ENCODE peak calls at places on chromosomes 13 and 19, in eight cellular contexts. S is astrocyte, U is left ventricle myocardium inferior, R is tibial artery, I is HCT116, E is left lung, H is adrenal gland, L is breast epithelium. Y is an unnamed sample.

GRCh38 chr13:101449971-101450748 is 2.3 kb upstream of the ITGBL1 start:
- DNase-seq in L (peak; percentile 32), E (no peak), U (no peak), R (no peak), I (peak; percentile 42), H (no peak), S (peak; percentile 95), Y (no peak)

GRCh38 chr19:31214086-31214485 is 135.2 kb downstream of the TSHZ3 start:
- DNase-seq in R (peak; percentile 67), E (peak; percentile 75), U (peak; percentile 19), I (no peak), H (peak; percentile 70), L (peak; percentile 94), S (peak; percentile 100), Y (no peak)

GRCh38 chr19:56270676-56271075 is 1.9 kb upstream of the EDDM13 start:
- DNase-seq in H (peak; percentile 62), S (no peak), U (no peak), E (peak; percentile 39), I (no peak), L (no peak), R (no peak), Y (no peak)

GRCh38 chr19:55460670-55461258 is 678 bp downstream of the ISOC2 start:
- DNase-seq in I (no peak), E (peak; percentile 83), L (peak; percentile 77), S (peak; percentile 69), H (peak; percentile 91), R (peak; percentile 90), U (peak; percentile 86), Y (peak; percentile 92)

GRCh38 chr13:32791545-32792172 is 205.4 kb downstream of the PDS5B start:
- DNase-seq in I (no peak), S (no peak), R (no peak), E (no peak), L (no peak), H (no peak), U (no peak), Y (no peak)

GRCh38 chr19:45667620-45668341 is at the start of gene GIPR:
- DNase-seq in H (peak; percentile 39), E (peak; percentile 65), R (no peak), S (peak; percentile 10), U (peak; percentile 57), I (peak; percentile 72), L (peak; percentile 38), Y (no peak)

GRCh38 chr13:26021516-26021915 is 30.3 kb downstream of the SHISA2 start:
- DNase-seq in S (peak; percentile 48), I (no peak), E (no peak), R (no peak), U (no peak), L (no peak), H (no peak), Y (no peak)

GRCh38 chr19:13902993-13903555 is 2.8 kb downstream of the BRME1 start:
- DNase-seq in L (no peak), U (no peak), E (no peak), S (no peak), R (no peak), H (no peak), I (no peak), Y (no peak)

GRCh38 chr19:4037301-4037949 is 29.3 kb downstream of the ZBTB7A start:
- DNase-seq in S (no peak), L (no peak), I (no peak), E (no peak), H (no peak), U (no peak), R (no peak), Y (no peak)

GRCh38 chr19:35295453-35295791 is 3.5 kb downstream of the MAG start:
- DNase-seq in E (no peak), L (no peak), U (no peak), R (no peak), H (no peak), S (no peak), I (no peak), Y (no peak)

GRCh38 chr19:35296644-35297514 is 4.9 kb downstream of the MAG start:
- DNase-seq in R (no peak), E (no peak), U (no peak), S (no peak), I (no peak), H (no peak), L (no peak), Y (no peak)

GRCh38 chr19:35294859-35295258 is 2.9 kb downstream of the MAG start:
- DNase-seq in I (no peak), L (no peak), H (no peak), U (no peak), S (no peak), E (no peak), R (no peak), Y (no peak)

GRCh38 chr19:35297515-35297848 is 5.5 kb downstream of the MAG start:
- DNase-seq in H (no peak), E (no peak), L (no peak), I (no peak), U (no peak), S (no peak), R (no peak), Y (no peak)

DNA sequence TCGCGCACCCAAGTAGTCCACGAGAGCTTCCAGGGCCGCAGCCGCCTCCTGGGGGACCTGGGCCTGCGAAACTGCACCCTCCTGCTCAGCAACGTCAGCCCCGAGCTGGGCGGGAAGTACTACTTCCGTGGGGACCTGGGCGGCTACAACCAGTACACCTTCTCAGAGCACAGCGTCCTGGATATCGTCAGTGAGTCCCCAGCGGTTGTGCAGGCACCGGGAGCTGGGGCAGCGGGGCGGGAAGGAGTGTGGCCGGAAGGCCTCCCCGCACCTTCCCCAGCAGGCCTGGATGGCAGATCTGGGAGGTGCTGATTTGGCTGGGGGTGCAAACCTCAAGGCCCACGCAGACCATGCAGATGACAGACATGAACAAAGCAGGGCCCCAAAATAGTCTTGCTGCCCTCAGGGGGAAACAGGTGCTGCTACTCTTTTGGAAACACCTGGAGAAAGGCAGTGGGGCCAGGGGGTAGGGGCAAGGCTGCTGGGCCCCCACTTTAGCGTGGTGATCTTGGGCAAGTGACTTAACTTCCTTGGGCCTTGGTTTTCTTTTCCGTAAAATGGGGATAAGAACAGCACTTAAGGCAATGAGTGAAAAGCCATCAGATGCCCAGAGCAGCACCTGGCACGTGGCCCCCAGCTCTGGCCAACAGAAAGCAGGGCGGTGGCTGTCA is 4.0 kb downstream of the MAG start:
- DNase-seq in S (no peak), L (no peak), U (no peak), E (no peak), H (no peak), R (no peak), I (no peak), Y (no peak)
- H3K27ac ChIP-seq in S (no peak overlapping the region), L (no peak overlapping the region), U (no peak overlapping the region), E (no peak overlapping the region), H (no peak overlapping the region), R (no peak overlapping the region), I (no peak overlapping the region), Y (no peak overlapping the region)

GRCh38 chr13:74768521-74769090 is 634.4 kb upstream of the KLF12 start:
- DNase-seq in R (no peak), I (no peak), H (no peak), E (no peak), L (no peak), S (no peak), U (no peak), Y (no peak)

GRCh38 chr13:74774252-74774651 is 640.0 kb upstream of the KLF12 start:
- DNase-seq in R (no peak), I (no peak), H (no peak), L (no peak), S (peak; percentile 14), U (no peak), E (no peak), Y (no peak)

GRCh38 chr13:74770361-74770760 is 636.2 kb upstream of the KLF12 start:
- DNase-seq in S (peak; percentile 93), E (no peak), L (no peak), U (no peak), H (no peak), I (no peak), R (no peak), Y (no peak)

GRCh38 chr13:74771964-74772363 is 637.8 kb upstream of the KLF12 start:
- DNase-seq in R (no peak), S (peak; percentile 83), L (no peak), E (no peak), U (no peak), H (no peak), I (no peak), Y (no peak)

DNA sequence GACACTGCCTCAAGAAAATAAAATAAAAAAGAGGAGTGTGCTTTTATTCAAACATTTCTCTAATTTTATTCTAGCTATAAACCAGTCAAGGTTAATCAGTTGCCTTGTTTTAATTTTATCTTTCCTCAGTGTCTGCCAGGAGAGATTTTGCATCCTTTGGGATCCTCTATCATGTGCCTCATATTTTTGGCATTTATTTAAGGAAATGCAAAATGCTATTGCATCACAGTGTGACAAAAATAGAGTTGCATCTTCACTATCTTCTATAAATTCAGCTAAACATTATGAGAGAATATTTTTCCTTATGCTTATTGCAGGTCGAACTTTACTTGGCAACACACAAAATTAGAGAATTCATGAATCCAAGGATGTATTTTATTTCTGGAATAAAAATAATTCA is 639.1 kb upstream of the KLF12 start:
- DNase-seq in I (no peak), S (no peak), R (no peak), E (no peak), H (no peak), U (no peak), L (no peak), Y (no peak)
- TF ChIP-seq CTCF in I (no peak), S (no peak), R (no peak), E (no peak), H (no peak), U (no peak), L (no peak), Y (no peak)

DNA sequence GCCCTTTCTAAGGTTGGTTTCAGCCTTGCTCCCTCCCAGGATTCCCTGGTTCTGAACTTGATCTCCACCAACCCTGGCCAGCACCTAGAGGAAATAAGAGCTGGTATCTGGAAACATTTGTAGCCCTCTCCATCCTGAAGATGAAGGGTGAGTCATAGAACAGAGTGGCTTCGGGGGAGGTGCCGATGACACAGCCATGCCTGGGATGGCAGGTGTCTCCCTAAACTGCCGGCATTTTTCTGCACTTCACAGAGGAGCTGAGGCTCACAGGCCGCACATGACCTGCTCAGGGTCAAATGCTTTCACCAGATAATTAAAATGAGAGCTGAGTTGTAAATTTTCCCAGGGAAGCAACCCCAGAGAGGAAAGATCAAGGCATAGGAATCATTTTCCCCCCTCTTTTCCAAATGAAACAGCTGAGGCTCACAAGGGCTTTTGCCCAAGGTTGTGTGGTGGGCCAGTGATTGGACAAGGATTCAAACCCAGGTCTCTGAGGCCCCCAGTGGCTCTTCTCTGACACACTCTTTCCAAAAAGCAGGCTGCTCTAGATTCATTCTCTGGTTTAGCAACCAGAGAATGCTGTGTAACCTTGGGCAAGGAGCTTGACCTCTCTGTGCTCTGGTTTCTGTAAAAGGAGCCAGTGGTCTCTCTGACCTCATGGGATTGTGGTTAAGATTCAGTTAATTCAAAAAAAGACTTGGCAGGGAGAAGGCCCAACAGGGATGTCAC is 1.2 kb upstream of the SLC25A42 start:
- DNase-seq in H (peak; percentile 69), L (no peak), E (peak; percentile 57), U (no peak), S (peak; percentile 41), R (no peak), I (no peak), Y (no peak)
- H3K4me3 ChIP-seq in H (no peak overlapping the region), L (peak overlapping the region; percentile 87), E (peak overlapping the region; percentile 33), U (peak overlapping the region; percentile 88), S (peak overlapping the region; percentile 53), R (peak overlapping the region; percentile 46), I (peak overlapping the region; percentile 64), Y (peak overlapping the region; percentile 45)

DNA sequence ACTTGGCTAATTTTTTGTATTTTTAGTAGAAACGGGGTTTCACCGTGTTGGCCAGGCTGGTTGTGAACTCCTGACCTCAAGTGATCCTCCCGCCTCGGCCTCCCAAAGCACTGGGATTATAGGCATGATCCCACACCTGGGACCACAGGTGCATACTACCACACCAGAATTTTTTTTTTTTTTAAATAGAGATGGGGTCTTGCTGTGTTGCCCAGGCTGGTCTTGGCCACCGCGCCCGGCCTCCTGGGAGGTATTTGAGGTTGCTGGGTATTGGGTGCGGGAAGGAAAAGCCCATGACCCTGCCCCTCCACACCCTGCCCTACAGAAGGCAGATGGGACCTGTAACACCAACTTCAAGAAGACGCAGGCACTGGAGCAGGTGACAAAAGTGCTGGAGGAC is 13.6 kb downstream of the ACTMAP start:
- DNase-seq in I (no peak), E (no peak), H (no peak), S (no peak), U (no peak), L (no peak), R (no peak), Y (no peak)
- H3K27ac ChIP-seq in I (no peak overlapping the region), E (peak overlapping the region; percentile 8), H (no peak overlapping the region), S (no peak overlapping the region), U (peak overlapping the region; percentile 31), L (no peak overlapping the region), R (no peak overlapping the region), Y (no peak overlapping the region)